ENCODE peak calls at places on chromosomes 1 and 21, in six cellular contexts. N is hypothalamus; J is HS-27A; L is natural killer cell; O is activated CD4-positive, alpha-beta T cell treated with anti-CD3 and anti-CD28 coated beads, Interleukin-2, amount 50 U/mL, for 24 hours; R is activated naive CD8-positive, alpha-beta T cell treated with anti-CD3 and anti-CD28 coated beads for 36 hours. F is an unnamed sample.

GRCh38 chr1:923991-924618 is 382 bp downstream of the SAMD11 start:
- DNase-seq in R (no peak), J (no peak), N (no peak), L (no peak), O (no peak), F (no peak)

GRCh38 chr1:165828581-165829329 is 1.3 kb downstream of the UCK2 start:
- DNase-seq in N (peak; percentile 47), R (peak; percentile 21), J (peak; percentile 69), L (no peak), O (peak; percentile 7), F (peak; percentile 32)

GRCh38 chr1:172513480-172513879 is 19.5 kb upstream of the SUCO start:
- DNase-seq in L (no peak), R (no peak), J (no peak), N (no peak), O (no peak), F (no peak)

GRCh38 chr21:46061950-46062349 is 36.0 kb upstream of the COL6A2 start:
- DNase-seq in N (no peak), L (no peak), O (no peak), J (no peak), R (no peak), F (no peak)

GRCh38 chr1:185514296-185514695 is 197.3 kb upstream of the IVNS1ABP start:
- DNase-seq in N (no peak), L (no peak), O (no peak), R (no peak), J (no peak), F (no peak)

GRCh38 chr21:41958886-41959563 is 5.2 kb upstream of the C2CD2 start:
- DNase-seq in J (no peak), O (no peak), N (no peak), L (no peak), R (no peak), F (no peak)

GRCh38 chr1:107993920-107994319 is 28.9 kb upstream of the VAV3 start:
- DNase-seq in O (no peak), N (no peak), R (no peak), J (no peak), L (no peak), F (no peak)

GRCh38 chr1:180250883-180251509 is 20.9 kb downstream of the LHX4 start:
- DNase-seq in R (no peak), L (no peak), N (no peak), O (no peak), J (no peak), F (no peak)

GRCh38 chr1:188251039-188251438 is 1422.3 kb downstream of the PLA2G4A start:
- DNase-seq in R (no peak), O (no peak), J (no peak), N (no peak), L (no peak), F (no peak)

GRCh38 chr1:204579681-204580080 is 63.5 kb downstream of the MDM4 start:
- DNase-seq in N (no peak), R (no peak), J (no peak), O (no peak), L (no peak), F (no peak)